ENCODE peak calls at places on chromosome 14, in six cellular contexts. F is EL; M is HT1080; L is stimulated activated CD8-positive, alpha-beta memory T cell treated with anti-CD3 and anti-CD28 coated beads, Interleukin-4, amount 100 ng/mL, for 1 hour; B is stimulated activated CD4-positive, alpha-beta T cell treated with anti-CD3 and anti-CD28 coated beads, Interleukin-2, amount 100 ng/mL, for 24 hours; D is neural crest cell. Q is an unnamed sample.

GRCh38 chr14:67449096-67449495 is 37.1 kb upstream of the PLEK2 start:
- DNase-seq in F (no peak), M (no peak), L (no peak), D (no peak), B (no peak), Q (no peak)

GRCh38 chr14:105855246-105855892 is 329.0 kb downstream of the TMEM121 start:
- DNase-seq in L (no peak), B (peak), M (no peak), F (no peak), D (no peak), Q (peak)

GRCh38 chr14:67620217-67620789 is 583 bp downstream of the ARG2 start:
- DNase-seq in L (no peak), B (no peak), M (no peak), D (peak), F (peak), Q (no peak)

GRCh38 chr14:104650057-104650980 is 39.1 kb upstream of the INF2 start:
- DNase-seq in F (peak), D (peak), M (peak), B (peak), L (peak), Q (peak)

GRCh38 chr14:78254911-78255431 is 84.8 kb downstream of the NRXN3 start:
- DNase-seq in L (no peak), M (peak), D (no peak), F (peak), B (no peak), Q (no peak)

GRCh38 chr14:98564541-98564940 is 707.5 kb downstream of the BCL11B start:
- DNase-seq in D (no peak), M (no peak), L (no peak), F (no peak), B (no peak), Q (no peak)

GRCh38 chr14:29846339-29847129 is 81.1 kb downstream of the PRKD1 start:
- DNase-seq in D (no peak), F (no peak), B (no peak), L (no peak), M (no peak), Q (no peak)

GRCh38 chr14:32620724-32621123 is 291.6 kb downstream of the AKAP6 start:
- DNase-seq in F (peak), D (no peak), B (no peak), L (no peak), M (peak), Q (no peak)

GRCh38 chr14:88359500-88359899 is 26.0 kb upstream of the SPATA7 start:
- DNase-seq in M (peak), F (no peak), D (no peak), L (no peak), B (no peak), Q (no peak)

Q was measured in activated naive CD8-positive, alpha-beta T cell treated with anti-CD3 and anti-CD28 coated beads, Interleukin-2, amount 10 ng/mL, durations not matched to agents 7 days and 5 days.